ENCODE peak calls at places on chromosomes 12 and 14, in five cellular contexts. One of them, this sample, is unnamed.

GRCh38 chr12:68673788-68674187 is 13.0 kb upstream of the NUP107 start:
- DNase-seq in tibial artery: no peak
- DNase-seq in HTR-8/SVneo: no peak
- DNase-seq in SK-N-DZ: no peak
- DNase-seq in kidney: no peak
- DNase-seq in this sample: no peak

GRCh38 chr14:53620325-53620716 is 336.3 kb downstream of the BMP4 start:
- DNase-seq in tibial artery: no peak
- DNase-seq in kidney: no peak
- DNase-seq in HTR-8/SVneo: no peak
- DNase-seq in SK-N-DZ: no peak
- DNase-seq in this sample: no peak

GRCh38 chr14:53850714-53851296 is 105.8 kb downstream of the BMP4 start:
- DNase-seq in kidney: no peak
- DNase-seq in HTR-8/SVneo: peak; percentile 36
- DNase-seq in tibial artery: no peak
- DNase-seq in SK-N-DZ: no peak
- DNase-seq in this sample: peak; percentile 8

GRCh38 chr12:39613525-39613924 is 6.1 kb downstream of the ABCD2 start:
- DNase-seq in kidney: no peak
- DNase-seq in tibial artery: no peak
- DNase-seq in HTR-8/SVneo: no peak
- DNase-seq in SK-N-DZ: no peak
- DNase-seq in this sample: no peak

GRCh38 chr12:118456741-118457140 is 80.4 kb downstream of the SUDS3 start:
- DNase-seq in SK-N-DZ: no peak
- DNase-seq in kidney: no peak
- DNase-seq in tibial artery: no peak
- DNase-seq in HTR-8/SVneo: no peak
- DNase-seq in this sample: no peak

GRCh38 chr12:12718853-12719252 is 1.7 kb downstream of the CDKN1B start:
- DNase-seq in tibial artery: no peak
- DNase-seq in HTR-8/SVneo: no peak
- DNase-seq in kidney: no peak
- DNase-seq in SK-N-DZ: no peak
- DNase-seq in this sample: no peak

GRCh38 chr12:68855771-68856170 is 47.8 kb downstream of the MDM2 start:
- DNase-seq in kidney: no peak
- DNase-seq in tibial artery: no peak
- DNase-seq in HTR-8/SVneo: no peak
- DNase-seq in SK-N-DZ: no peak
- DNase-seq in this sample: no peak

GRCh38 chr14:22047105-22047504 is 373.5 kb upstream of the OR4E1 start:
- DNase-seq in HTR-8/SVneo: no peak
- DNase-seq in tibial artery: no peak
- DNase-seq in kidney: no peak
- DNase-seq in SK-N-DZ: no peak
- DNase-seq in this sample: peak; percentile 26

GRCh38 chr12:74620932-74621331 is 83.3 kb downstream of the ATXN7L3B start:
- DNase-seq in kidney: no peak
- DNase-seq in SK-N-DZ: no peak
- DNase-seq in HTR-8/SVneo: no peak
- DNase-seq in tibial artery: no peak
- DNase-seq in this sample: no peak

This sample was measured in RWPE1.